ENCODE peak calls at places on chromosomes 11 and 22, in seven cellular contexts. B is dorsolateral prefrontal cortex, Z is testis, U is right lobe of liver, C is astrocyte of the cerebellum, F is fibroblast of villous mesenchyme, Y is HepG2. X is an unnamed sample.

GRCh38 chr11:35796542-35796941 is 134.0 kb downstream of the TRIM44 start:
- DNase-seq in U (no peak), F (peak; percentile 65), Z (no peak), C (no peak), B (no peak), Y (no peak), X (no peak)

GRCh38 chr11:7936615-7937014 is 4.9 kb downstream of the OR10A3 start:
- DNase-seq in B (no peak), Y (no peak), Z (peak; percentile 37), F (no peak), C (no peak), U (no peak), X (no peak)

GRCh38 chr11:110337570-110338193 is 41.3 kb upstream of the RDX start:
- DNase-seq in U (no peak), C (no peak), Y (no peak), B (no peak), F (peak; percentile 30), Z (no peak), X (no peak)

GRCh38 chr22:28958611-28959010 is 75.2 kb downstream of the ZNRF3 start:
- DNase-seq in Z (no peak), F (peak; percentile 19), Y (no peak), U (no peak), C (no peak), B (no peak), X (no peak)

GRCh38 chr22:50300620-50301257 is 6.7 kb downstream of the PLXNB2 start:
- DNase-seq in Y (no peak), F (no peak), Z (no peak), B (no peak), C (no peak), U (no peak), X (no peak)

GRCh38 chr22:47198801-47199251 is 436.4 kb downstream of the TBC1D22A start:
- DNase-seq in B (no peak), F (no peak), C (no peak), U (no peak), Z (peak; percentile 11), Y (no peak), X (peak; percentile 62)

GRCh38 chr11:8707541-8708270 is 25.1 kb downstream of the RPL27A start:
- DNase-seq in Y (no peak), C (peak; percentile 54), Z (peak; percentile 91), F (no peak), B (peak; percentile 86), U (no peak), X (no peak)

GRCh38 chr11:44305643-44306468 is 4.1 kb downstream of the ALX4 start:
- DNase-seq in F (peak; percentile 33), U (no peak), Z (no peak), Y (no peak), C (no peak), B (no peak), X (peak; percentile 73)

GRCh38 chr11:22583963-22584492 is 41.6 kb downstream of the FANCF start:
- DNase-seq in F (no peak), Y (no peak), U (no peak), C (no peak), Z (no peak), B (no peak), X (no peak)

GRCh38 chr11:7677071-7677470 is 3.8 kb upstream of the CYB5R2 start:
- DNase-seq in Y (no peak), F (peak; percentile 69), C (peak; percentile 27), B (no peak), U (no peak), Z (no peak), X (no peak)

GRCh38 chr11:110091995-110092576 is 1.1 kb upstream of the ZC3H12C start:
- DNase-seq in U (no peak), B (no peak), F (no peak), C (no peak), Y (peak; percentile 7), Z (peak; percentile 22), X (no peak)

GRCh38 chr11:6629892-6630631 is 10.8 kb upstream of the TPP1 start:
- DNase-seq in U (no peak), F (no peak), Z (peak; percentile 64), C (no peak), Y (no peak), B (no peak), X (no peak)

GRCh38 chr11:69364901-69365300 is 70.9 kb downstream of the MYEOV start:
- DNase-seq in Z (no peak), B (no peak), Y (no peak), U (no peak), C (no peak), F (peak; percentile 37), X (no peak)

GRCh38 chr22:42079319-42080251 is at the start of gene SMDT1:
- DNase-seq in Z (peak; percentile 99), C (peak; percentile 96), Y (peak; percentile 95), F (peak; percentile 99), U (peak; percentile 100), B (peak; percentile 100), X (peak; percentile 100)

GRCh38 chr22:38348751-38349496 is 31.7 kb upstream of the CSNK1E start:
- DNase-seq in B (no peak), U (peak; percentile 35), F (no peak), C (no peak), Z (no peak), Y (no peak), X (peak; percentile 53)

GRCh38 chr11:107962181-107962580 is 33.9 kb downstream of the RAB39A start:
- DNase-seq in Y (no peak), C (no peak), Z (no peak), B (no peak), U (no peak), F (peak; percentile 2), X (no peak)

GRCh38 chr22:49492756-49493251 is 334.9 kb downstream of the BRD1 start:
- DNase-seq in Y (no peak), U (no peak), C (no peak), B (no peak), F (no peak), Z (no peak), X (no peak)

GRCh38 chr11:4643084-4643483 is 698 bp upstream of the OR51E1 start:
- DNase-seq in U (no peak), F (peak; percentile 12), Y (no peak), Z (no peak), C (no peak), B (no peak), X (no peak)

GRCh38 chr22:19036523-19037273 is 85.5 kb downstream of the DGCR2 start:
- DNase-seq in B (no peak), Y (no peak), C (no peak), Z (no peak), F (peak; percentile 8), U (peak; percentile 47), X (peak; percentile 53)

GRCh38 chr11:46296520-46297448 is 19.3 kb downstream of the CREB3L1 start:
- DNase-seq in F (peak; percentile 98), Y (no peak), Z (peak; percentile 52), U (peak; percentile 28), C (peak; percentile 90), B (no peak), X (no peak)

GRCh38 chr22:44542561-44543222 is 44.7 kb upstream of the RTL6 start:
- DNase-seq in B (no peak), Z (no peak), F (no peak), U (no peak), C (no peak), Y (no peak), X (peak; percentile 51)

GRCh38 chr11:36398261-36398953 is 102.3 kb downstream of the PRR5L start:
- DNase-seq in Z (no peak), B (peak; percentile 58), U (no peak), F (no peak), C (no peak), Y (no peak), X (no peak)

GRCh38 chr11:34263462-34264186 is 94.2 kb downstream of the ABTB2 start:
- DNase-seq in C (peak; percentile 78), U (peak; percentile 85), F (peak; percentile 82), Z (peak; percentile 25), Y (peak; percentile 36), B (no peak), X (peak; percentile 84)

GRCh38 chr11:1746956-1747752 is 3.2 kb downstream of the IFITM10 start:
- DNase-seq in Y (no peak), B (no peak), F (no peak), C (no peak), Z (no peak), U (no peak), X (peak; percentile 61)

GRCh38 chr11:57463596-57464342 is 3.4 kb downstream of the RTN4RL2 start:
- DNase-seq in C (no peak), F (no peak), Z (no peak), Y (no peak), B (no peak), U (no peak), X (no peak)

GRCh38 chr22:37511368-37512104 is 7.7 kb downstream of the CARD10 start:
- DNase-seq in Y (no peak), F (no peak), C (no peak), B (no peak), U (no peak), Z (no peak), X (no peak)

GRCh38 chr22:31083377-31083768 is 2.3 kb downstream of the SMTN start:
- DNase-seq in C (no peak), Z (no peak), Y (no peak), U (no peak), F (no peak), B (no peak), X (no peak)
- H3K4me3 ChIP-seq in C (no peak overlapping the region), Z (no peak overlapping the region), Y (no peak overlapping the region), U (peak overlapping the region; percentile 58), F (peak overlapping the region; percentile 76), B (peak overlapping the region; percentile 77), X (peak overlapping the region; percentile 91)

GRCh38 chr22:33062402-33062801 is 4.2 kb upstream of the SYN3 start:
- DNase-seq in Y (no peak), Z (no peak), U (no peak), F (no peak), C (no peak), B (no peak), X (no peak)
- H3K4me3 ChIP-seq in Y (no peak overlapping the region), Z (no peak overlapping the region), U (no peak overlapping the region), F (no peak overlapping the region), C (no peak overlapping the region), B (no peak overlapping the region), X (no peak overlapping the region)

GRCh38 chr11:270451-271208 is 7.6 kb upstream of the NLRP6 start:
- DNase-seq in F (no peak), C (no peak), Z (peak; percentile 13), U (no peak), Y (no peak), B (no peak), X (peak; percentile 63)

GRCh38 chr11:266676-267439 is 11.3 kb upstream of the NLRP6 start:
- DNase-seq in Y (no peak), Z (no peak), U (no peak), B (no peak), F (peak; percentile 19), C (no peak), X (no peak)

GRCh38 chr11:269146-269890 is 8.9 kb upstream of the NLRP6 start:
- DNase-seq in Z (peak; percentile 16), F (peak; percentile 64), C (no peak), B (no peak), Y (peak; percentile 21), U (no peak), X (no peak)

GRCh38 chr11:271316-271715 is 6.9 kb upstream of the NLRP6 start:
- DNase-seq in Z (no peak), U (no peak), F (no peak), Y (no peak), C (no peak), B (no peak), X (peak; percentile 53)

GRCh38 chr11:267491-267994 is 10.7 kb upstream of the NLRP6 start:
- DNase-seq in B (no peak), F (no peak), C (no peak), Y (no peak), U (peak; percentile 74), Z (no peak), X (peak; percentile 85)
- H3K4me3 ChIP-seq in B (peak overlapping the region; percentile 36), F (no peak overlapping the region), C (no peak overlapping the region), Y (no peak overlapping the region), U (peak overlapping the region; percentile 13), Z (peak overlapping the region; percentile 2), X (peak overlapping the region; percentile 37)

GRCh38 chr22:23786261-23786710 is 480 bp upstream of the SMARCB1 start:
- DNase-seq in U (no peak), F (no peak), B (no peak), Z (no peak), Y (no peak), C (no peak), X (no peak)
- H3K4me3 ChIP-seq in U (peak overlapping the region; percentile 87), F (peak overlapping the region; percentile 33), B (peak overlapping the region; percentile 80), Z (peak overlapping the region; percentile 97), Y (peak overlapping the region; percentile 84), C (peak overlapping the region; percentile 86), X (peak overlapping the region; percentile 94)

X was measured in upper lobe of right lung.